ENCODE peak calls at places on chromosomes 5 and 9, in four cellular contexts. One of them, this sample, is unnamed.

GRCh38 chr5:17813214-17813613 is 179.0 kb downstream of the TAF11L14 start:
- DNase-seq in AG09309: no peak
- DNase-seq in neural progenitor cell: no peak
- DNase-seq in lung: no peak
- DNase-seq in this sample: no peak

GRCh38 chr5:59729357-59729756 is 164.2 kb downstream of the PDE4D start:
- DNase-seq in AG09309: no peak
- DNase-seq in neural progenitor cell: no peak
- DNase-seq in lung: no peak
- DNase-seq in this sample: no peak

GRCh38 chr5:149046196-149046829 is 16.5 kb downstream of the SH3TC2 start:
- DNase-seq in AG09309: no peak
- DNase-seq in neural progenitor cell: no peak
- DNase-seq in lung: no peak
- DNase-seq in this sample: no peak

GRCh38 chr5:96753848-96754247 is 53.9 kb downstream of the ERAP1 start:
- DNase-seq in AG09309: no peak
- DNase-seq in neural progenitor cell: no peak
- DNase-seq in lung: no peak
- DNase-seq in this sample: no peak

GRCh38 chr5:88724201-88724600 is 158.8 kb downstream of the MEF2C start:
- DNase-seq in AG09309: no peak
- DNase-seq in neural progenitor cell: no peak
- DNase-seq in lung: no peak
- DNase-seq in this sample: no peak

GRCh38 chr5:117262607-117263131 is 688.0 kb upstream of the SEMA6A start:
- DNase-seq in AG09309: no peak
- DNase-seq in neural progenitor cell: peak; percentile 25
- DNase-seq in lung: no peak
- DNase-seq in this sample: no peak

GRCh38 chr5:170429014-170429413 is 39.8 kb upstream of the KCNMB1 start:
- DNase-seq in AG09309: no peak
- DNase-seq in neural progenitor cell: peak; percentile 31
- DNase-seq in lung: no peak
- DNase-seq in this sample: no peak

GRCh38 chr5:93299596-93300308 is 281.3 kb downstream of the NR2F1-AS1 start:
- DNase-seq in AG09309: no peak
- DNase-seq in neural progenitor cell: peak; percentile 95
- DNase-seq in lung: no peak
- DNase-seq in this sample: peak; percentile 31

GRCh38 chr5:147303976-147304375 is 69.2 kb downstream of the STK32A start:
- DNase-seq in AG09309: peak; percentile 54
- DNase-seq in neural progenitor cell: no peak
- DNase-seq in lung: peak; percentile 69
- DNase-seq in this sample: no peak

GRCh38 chr5:38414348-38414747 is 142.1 kb downstream of the LIFR start:
- DNase-seq in AG09309: peak; percentile 41
- DNase-seq in neural progenitor cell: no peak
- DNase-seq in lung: no peak
- DNase-seq in this sample: no peak

GRCh38 chr9:89168901-89169813 is 9.5 kb downstream of the SHC3 start:
- DNase-seq in AG09309: no peak
- DNase-seq in neural progenitor cell: no peak
- DNase-seq in lung: no peak
- DNase-seq in this sample: no peak

GRCh38 chr9:89166871-89167270 is 11.7 kb downstream of the SHC3 start:
- DNase-seq in AG09309: no peak
- DNase-seq in neural progenitor cell: no peak
- DNase-seq in lung: no peak
- DNase-seq in this sample: no peak

GRCh38 chr9:89165341-89165740 is 13.3 kb downstream of the SHC3 start:
- DNase-seq in AG09309: no peak
- DNase-seq in neural progenitor cell: no peak
- DNase-seq in lung: no peak
- DNase-seq in this sample: no peak

GRCh38 chr9:89167788-89168187 is 10.8 kb downstream of the SHC3 start:
- DNase-seq in AG09309: no peak
- DNase-seq in neural progenitor cell: no peak
- DNase-seq in lung: no peak
- DNase-seq in this sample: no peak

GRCh38 chr9:89165880-89166279 is 12.7 kb downstream of the SHC3 start:
- DNase-seq in AG09309: no peak
- DNase-seq in neural progenitor cell: no peak
- DNase-seq in lung: no peak
- DNase-seq in this sample: no peak
- TF ChIP-seq CTCF in AG09309: no peak
- TF ChIP-seq CTCF in neural progenitor cell: no peak
- TF ChIP-seq CTCF in lung: no peak
- TF ChIP-seq CTCF in this sample: no peak

GRCh38 chr9:130998596-130999264 is 10.2 kb upstream of the LAMC3 start:
- DNase-seq in AG09309: no peak
- DNase-seq in neural progenitor cell: no peak
- DNase-seq in lung: no peak
- DNase-seq in this sample: no peak
- TF ChIP-seq CTCF in AG09309: no peak
- TF ChIP-seq CTCF in neural progenitor cell: no peak
- TF ChIP-seq CTCF in lung: no peak
- TF ChIP-seq CTCF in this sample: no peak

GRCh38 chr9:136267261-136268111 is 21.9 kb upstream of the QSOX2 start:
- DNase-seq in AG09309: peak; percentile 21
- DNase-seq in neural progenitor cell: peak; percentile 94
- DNase-seq in lung: peak; percentile 75
- DNase-seq in this sample: peak; percentile 85
- TF ChIP-seq CTCF in AG09309: peak; percentile 28
- TF ChIP-seq CTCF in neural progenitor cell: peak; percentile 24
- TF ChIP-seq CTCF in lung: peak; percentile 25
- TF ChIP-seq CTCF in this sample: no peak

GRCh38 chr9:14660721-14661120 is 32.5 kb downstream of the ZDHHC21 start:
- DNase-seq in AG09309: no peak
- DNase-seq in neural progenitor cell: no peak
- DNase-seq in lung: no peak
- DNase-seq in this sample: no peak

GRCh38 chr9:14662060-14662453 is 31.2 kb downstream of the ZDHHC21 start:
- DNase-seq in AG09309: no peak
- DNase-seq in neural progenitor cell: no peak
- DNase-seq in lung: no peak
- DNase-seq in this sample: no peak

DNA sequence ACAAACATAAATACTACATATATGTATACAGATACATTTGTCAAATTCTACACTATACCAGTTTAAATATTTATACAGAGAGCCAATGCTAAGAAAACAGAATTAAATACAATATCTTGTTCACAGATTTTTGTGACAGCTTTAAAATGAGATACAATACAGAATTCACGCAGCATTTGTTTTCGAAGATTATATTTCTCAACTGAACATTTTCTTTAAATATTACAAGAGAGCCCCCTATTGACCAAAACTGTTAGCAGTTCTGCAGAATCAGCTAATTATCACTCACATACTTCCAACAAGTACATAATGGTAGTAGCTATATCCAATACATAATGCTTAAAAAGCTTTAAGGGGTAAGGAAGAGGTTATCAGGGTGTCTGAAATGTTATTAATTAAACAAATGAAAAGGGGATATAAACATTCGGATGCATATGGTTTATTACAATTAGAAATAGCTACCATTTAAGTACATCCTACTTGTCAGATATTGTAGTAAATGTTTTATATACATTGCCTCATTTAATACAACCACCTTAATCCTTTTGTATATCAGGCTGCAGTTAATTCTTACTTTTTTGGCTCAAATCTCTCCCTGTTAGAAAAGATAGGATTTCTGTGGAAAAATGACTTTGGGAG is 31.7 kb downstream of the ZDHHC21 start:
- DNase-seq in AG09309: no peak
- DNase-seq in neural progenitor cell: peak; percentile 22
- DNase-seq in lung: no peak
- DNase-seq in this sample: no peak
- TF ChIP-seq CTCF in AG09309: peak; percentile 42
- TF ChIP-seq CTCF in neural progenitor cell: peak; percentile 67
- TF ChIP-seq CTCF in lung: no peak
- TF ChIP-seq CTCF in this sample: peak; percentile 56

DNA sequence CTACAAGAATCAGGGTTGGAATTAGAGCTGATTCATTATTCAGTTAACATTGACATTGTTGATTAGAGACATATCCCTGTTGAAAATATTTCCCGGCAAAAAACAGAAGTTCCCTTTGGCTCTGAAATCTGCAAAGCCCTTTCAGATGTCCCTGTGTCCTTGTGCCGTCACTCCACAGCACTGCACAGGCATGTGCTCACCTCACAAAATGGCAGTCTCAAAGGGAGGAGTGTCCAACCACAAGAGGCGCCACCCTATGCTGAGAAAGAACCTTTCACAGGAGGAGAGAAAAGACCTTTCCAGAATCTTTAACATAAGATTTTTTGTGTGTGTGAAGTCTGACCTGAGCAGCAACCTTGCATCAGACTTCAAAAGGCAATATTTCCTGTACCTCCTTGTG is 112.8 kb upstream of the PRSS3 start:
- DNase-seq in AG09309: no peak
- DNase-seq in neural progenitor cell: no peak
- DNase-seq in lung: no peak
- DNase-seq in this sample: no peak
- TF ChIP-seq CTCF in AG09309: no peak
- TF ChIP-seq CTCF in neural progenitor cell: no peak
- TF ChIP-seq CTCF in lung: no peak
- TF ChIP-seq CTCF in this sample: no peak

DNA sequence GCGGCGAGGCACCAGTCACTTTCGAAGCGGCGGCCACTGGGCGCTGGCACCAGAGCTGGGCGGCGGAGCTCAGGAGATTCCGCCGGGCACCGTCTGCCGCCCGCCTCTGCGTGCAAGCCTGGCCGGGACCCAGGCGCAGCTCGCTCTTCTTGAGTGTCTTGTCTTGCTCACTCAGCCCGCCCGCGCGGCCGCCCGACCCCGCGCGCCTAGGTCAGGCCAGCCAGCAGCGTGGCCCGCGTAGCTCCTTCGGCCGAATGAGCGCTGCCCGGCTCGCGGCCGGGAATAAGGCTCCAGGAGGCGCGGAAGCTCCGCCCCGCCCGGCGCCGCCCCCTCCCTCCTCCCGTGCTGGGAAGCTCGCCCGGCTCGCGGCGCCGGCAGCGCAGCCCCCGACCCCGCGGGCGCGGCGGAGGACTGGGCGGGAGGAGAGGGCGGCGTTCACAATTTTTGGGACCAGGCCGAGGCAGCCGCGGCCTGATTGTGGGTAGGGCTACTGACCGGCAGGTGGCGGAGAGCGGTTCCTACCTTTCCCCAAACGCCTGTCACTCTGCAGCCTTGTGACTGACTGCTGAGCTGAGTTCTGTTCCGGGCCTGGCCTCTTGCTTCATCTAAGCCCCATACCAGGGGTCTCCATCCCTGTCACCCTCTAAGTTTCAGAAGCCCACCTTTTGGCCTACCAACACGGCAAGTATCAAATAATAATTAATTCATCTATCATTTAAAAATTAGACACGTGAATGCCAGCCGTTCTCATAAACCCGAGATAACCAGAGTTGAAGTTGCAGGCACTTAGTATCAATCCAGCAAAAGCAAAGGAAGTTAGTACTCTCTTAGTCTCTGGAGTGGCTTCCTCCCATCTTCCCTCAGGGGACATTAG is at the start of gene HBEGF:
- DNase-seq in AG09309: no peak
- DNase-seq in neural progenitor cell: peak; percentile 97
- DNase-seq in lung: peak; percentile 85
- DNase-seq in this sample: peak; percentile 92
- TF ChIP-seq CTCF in AG09309: peak; percentile 52
- TF ChIP-seq CTCF in neural progenitor cell: peak; percentile 64
- TF ChIP-seq CTCF in lung: peak; percentile 20
- TF ChIP-seq CTCF in this sample: peak; percentile 43

GRCh38 chr9:70983723-70984280 is 137.6 kb downstream of the TRPM3 start:
- DNase-seq in AG09309: peak; percentile 5
- DNase-seq in neural progenitor cell: no peak
- DNase-seq in lung: no peak
- DNase-seq in this sample: no peak
- TF ChIP-seq CTCF in AG09309: no peak
- TF ChIP-seq CTCF in neural progenitor cell: no peak
- TF ChIP-seq CTCF in lung: no peak
- TF ChIP-seq CTCF in this sample: no peak

This sample was measured in nephron progenitor cell.